ENCODE peak calls at places on chromosome X, in seven cellular contexts. One of them, this sample, is unnamed.

GRCh38 chrX:153494541-153495361 is at the start of gene BGN:
- DNase-seq in K562: peak; percentile 44
- DNase-seq in pancreas: no peak
- DNase-seq in breast epithelium: no peak
- DNase-seq in transverse colon: no peak
- DNase-seq in uterus: peak; percentile 62
- DNase-seq in aorta: peak; percentile 91
- DNase-seq in this sample: no peak

GRCh38 chrX:104712515-104712914 is 146.5 kb downstream of the IL1RAPL2 start:
- DNase-seq in breast epithelium: no peak
- DNase-seq in K562: no peak
- DNase-seq in pancreas: no peak
- DNase-seq in uterus: no peak
- DNase-seq in aorta: no peak
- DNase-seq in transverse colon: no peak
- DNase-seq in this sample: no peak

GRCh38 chrX:109519001-109519400 is 17.6 kb upstream of the NXT2 start:
- DNase-seq in uterus: no peak
- DNase-seq in K562: no peak
- DNase-seq in breast epithelium: no peak
- DNase-seq in aorta: no peak
- DNase-seq in transverse colon: no peak
- DNase-seq in pancreas: no peak
- DNase-seq in this sample: no peak

GRCh38 chrX:114675365-114675764 is 91.5 kb downstream of the HTR2C start:
- DNase-seq in pancreas: no peak
- DNase-seq in aorta: no peak
- DNase-seq in K562: no peak
- DNase-seq in uterus: no peak
- DNase-seq in breast epithelium: no peak
- DNase-seq in transverse colon: no peak
- DNase-seq in this sample: no peak

GRCh38 chrX:112424166-112424565 is 255.6 kb downstream of the LHFPL1 start:
- DNase-seq in aorta: no peak
- DNase-seq in uterus: no peak
- DNase-seq in breast epithelium: no peak
- DNase-seq in pancreas: no peak
- DNase-seq in K562: no peak
- DNase-seq in transverse colon: no peak
- DNase-seq in this sample: no peak

GRCh38 chrX:28120076-28120475 is 138.8 kb upstream of the DCAF8L1 start:
- DNase-seq in breast epithelium: no peak
- DNase-seq in transverse colon: no peak
- DNase-seq in K562: no peak
- DNase-seq in pancreas: no peak
- DNase-seq in aorta: no peak
- DNase-seq in uterus: no peak
- DNase-seq in this sample: no peak

GRCh38 chrX:19964017-19964710 is 26.7 kb downstream of the BCLAF3 start:
- DNase-seq in breast epithelium: no peak
- DNase-seq in uterus: no peak
- DNase-seq in transverse colon: no peak
- DNase-seq in K562: no peak
- DNase-seq in pancreas: no peak
- DNase-seq in aorta: no peak
- DNase-seq in this sample: no peak

GRCh38 chrX:134013092-134013497 is 27.7 kb upstream of the GPC3 start:
- DNase-seq in uterus: peak; percentile 28
- DNase-seq in transverse colon: no peak
- DNase-seq in aorta: no peak
- DNase-seq in K562: no peak
- DNase-seq in pancreas: no peak
- DNase-seq in breast epithelium: no peak
- DNase-seq in this sample: no peak

GRCh38 chrX:153580700-153581386 is 18.1 kb downstream of the CCNQ start:
- DNase-seq in breast epithelium: no peak
- DNase-seq in transverse colon: no peak
- DNase-seq in uterus: no peak
- DNase-seq in K562: peak; percentile 63
- DNase-seq in aorta: no peak
- DNase-seq in pancreas: no peak
- DNase-seq in this sample: no peak

GRCh38 chrX:133649659-133650058 is 234.4 kb upstream of the GPC4 start:
- DNase-seq in uterus: no peak
- DNase-seq in transverse colon: no peak
- DNase-seq in breast epithelium: no peak
- DNase-seq in pancreas: no peak
- DNase-seq in aorta: no peak
- DNase-seq in K562: no peak
- DNase-seq in this sample: no peak

GRCh38 chrX:46140272-46140671 is 404.9 kb downstream of the ZNF674 start:
- DNase-seq in pancreas: no peak
- DNase-seq in aorta: no peak
- DNase-seq in K562: no peak
- DNase-seq in breast epithelium: no peak
- DNase-seq in uterus: no peak
- DNase-seq in transverse colon: no peak
- DNase-seq in this sample: no peak

GRCh38 chrX:19129694-19130093 is 7.4 kb upstream of the ADGRG2 start:
- DNase-seq in K562: peak; percentile 9
- DNase-seq in aorta: no peak
- DNase-seq in breast epithelium: no peak
- DNase-seq in uterus: no peak
- DNase-seq in transverse colon: no peak
- DNase-seq in pancreas: no peak
- DNase-seq in this sample: no peak

GRCh38 chrX:2596050-2596449 is 95.0 kb upstream of the CD99 start:
- DNase-seq in breast epithelium: no peak
- DNase-seq in aorta: no peak
- DNase-seq in uterus: no peak
- DNase-seq in pancreas: no peak
- DNase-seq in transverse colon: no peak
- DNase-seq in K562: no peak
- DNase-seq in this sample: no peak

GRCh38 chrX:127519323-127519722 is 532.9 kb downstream of the ACTRT1 start:
- DNase-seq in uterus: no peak
- DNase-seq in breast epithelium: no peak
- DNase-seq in K562: no peak
- DNase-seq in pancreas: no peak
- DNase-seq in aorta: no peak
- DNase-seq in transverse colon: no peak
- DNase-seq in this sample: no peak

GRCh38 chrX:68841251-68842049 is 12.6 kb downstream of the EFNB1 start:
- DNase-seq in uterus: no peak
- DNase-seq in aorta: no peak
- DNase-seq in K562: no peak
- DNase-seq in pancreas: peak; percentile 65
- DNase-seq in transverse colon: peak; percentile 88
- DNase-seq in breast epithelium: no peak
- DNase-seq in this sample: no peak

GRCh38 chrX:100643943-100644587 is at the start of gene SRPX2:
- DNase-seq in aorta: no peak
- DNase-seq in pancreas: no peak
- DNase-seq in uterus: peak; percentile 74
- DNase-seq in transverse colon: peak; percentile 50
- DNase-seq in breast epithelium: no peak
- DNase-seq in K562: no peak
- DNase-seq in this sample: peak; percentile 42

GRCh38 chrX:49947778-49948177 is 25.4 kb downstream of the CLCN5 start:
- DNase-seq in uterus: no peak
- DNase-seq in transverse colon: no peak
- DNase-seq in K562: no peak
- DNase-seq in breast epithelium: no peak
- DNase-seq in pancreas: no peak
- DNase-seq in aorta: no peak
- DNase-seq in this sample: no peak

GRCh38 chrX:45801554-45801953 is 600.9 kb upstream of the DIPK2B start:
- DNase-seq in breast epithelium: no peak
- DNase-seq in uterus: no peak
- DNase-seq in pancreas: no peak
- DNase-seq in K562: no peak
- DNase-seq in transverse colon: no peak
- DNase-seq in aorta: no peak
- DNase-seq in this sample: no peak

GRCh38 chrX:149937881-149938426 is 337 bp downstream of the EOLA2 start:
- DNase-seq in uterus: peak; percentile 24
- DNase-seq in aorta: peak; percentile 79
- DNase-seq in K562: no peak
- DNase-seq in pancreas: peak; percentile 43
- DNase-seq in breast epithelium: no peak
- DNase-seq in transverse colon: peak; percentile 19
- DNase-seq in this sample: no peak

GRCh38 chrX:103704863-103705262 is 5.8 kb upstream of the TMEM31 start:
- DNase-seq in breast epithelium: no peak
- DNase-seq in K562: no peak
- DNase-seq in pancreas: no peak
- DNase-seq in uterus: no peak
- DNase-seq in aorta: no peak
- DNase-seq in transverse colon: no peak
- DNase-seq in this sample: no peak

GRCh38 chrX:48972214-48973164 is 845 bp upstream of the KCND1 start:
- DNase-seq in pancreas: no peak
- DNase-seq in breast epithelium: no peak
- DNase-seq in transverse colon: peak; percentile 42
- DNase-seq in K562: peak; percentile 67
- DNase-seq in uterus: peak; percentile 38
- DNase-seq in aorta: no peak
- DNase-seq in this sample: no peak

GRCh38 chrX:111318901-111319300 is 48.6 kb upstream of the CAPN6 start:
- DNase-seq in K562: no peak
- DNase-seq in uterus: no peak
- DNase-seq in aorta: no peak
- DNase-seq in transverse colon: no peak
- DNase-seq in pancreas: no peak
- DNase-seq in breast epithelium: no peak
- DNase-seq in this sample: no peak

GRCh38 chrX:111319451-111319850 is 49.2 kb upstream of the CAPN6 start:
- DNase-seq in uterus: no peak
- DNase-seq in transverse colon: no peak
- DNase-seq in breast epithelium: no peak
- DNase-seq in K562: no peak
- DNase-seq in aorta: no peak
- DNase-seq in pancreas: no peak
- DNase-seq in this sample: no peak

DNA sequence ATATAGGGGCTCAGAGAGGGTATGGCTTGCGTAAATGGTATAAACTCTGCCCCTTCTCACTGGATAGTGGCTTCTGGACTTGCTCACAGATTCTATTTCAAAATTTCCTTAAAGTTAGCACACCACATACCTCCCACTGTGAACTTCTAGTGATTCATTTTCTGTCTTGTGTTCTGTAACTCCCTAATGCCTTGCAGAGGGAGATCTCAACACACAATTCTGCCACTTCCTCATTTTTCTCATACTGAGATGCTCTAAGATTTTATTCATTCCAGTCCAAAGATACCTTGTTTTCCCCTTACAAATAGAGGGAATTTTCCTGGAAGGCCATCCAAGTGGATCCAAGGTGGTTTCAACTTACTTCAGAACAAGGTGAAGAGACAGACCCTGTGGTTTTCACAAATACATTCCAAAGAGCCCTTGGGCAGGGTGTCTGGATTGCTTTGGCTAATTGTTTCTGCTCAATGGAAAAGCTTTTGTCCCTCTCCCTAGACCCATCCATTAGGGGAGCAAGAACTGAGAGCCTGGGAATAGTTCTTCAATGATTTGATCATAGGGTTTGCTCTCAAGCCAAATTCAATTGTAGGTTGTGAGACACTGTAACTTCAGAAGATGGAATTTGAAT is 52.1 kb upstream of the CAPN6 start:
- DNase-seq in transverse colon: no peak
- DNase-seq in uterus: no peak
- DNase-seq in K562: no peak
- DNase-seq in aorta: no peak
- DNase-seq in breast epithelium: no peak
- DNase-seq in pancreas: no peak
- DNase-seq in this sample: no peak
- H3K4me3 ChIP-seq in transverse colon: no peak overlapping the region
- H3K4me3 ChIP-seq in uterus: no peak overlapping the region
- H3K4me3 ChIP-seq in K562: no peak overlapping the region
- H3K4me3 ChIP-seq in aorta: no peak overlapping the region
- H3K4me3 ChIP-seq in breast epithelium: no peak overlapping the region
- H3K4me3 ChIP-seq in pancreas: no peak overlapping the region
- H3K4me3 ChIP-seq in this sample: no peak overlapping the region

GRCh38 chrX:40145001-40145631 is 47.4 kb upstream of the BCOR start:
- DNase-seq in transverse colon: no peak
- DNase-seq in breast epithelium: no peak
- DNase-seq in aorta: no peak
- DNase-seq in pancreas: no peak
- DNase-seq in K562: no peak
- DNase-seq in uterus: no peak
- DNase-seq in this sample: no peak
- H3K4me1 ChIP-seq in transverse colon: no peaks in the 10 kb centered on the region
- H3K4me1 ChIP-seq in breast epithelium: peaks cover 4% of the 10 kb centered on the region
- H3K4me1 ChIP-seq in aorta: no peaks in the 10 kb centered on the region
- H3K4me1 ChIP-seq in pancreas: no peaks in the 10 kb centered on the region
- H3K4me1 ChIP-seq in K562: peaks cover 60% of the 10 kb centered on the region
- H3K4me1 ChIP-seq in uterus: no peaks in the 10 kb centered on the region
- H3K4me1 ChIP-seq in this sample: peaks cover 19% of the 10 kb centered on the region

DNA sequence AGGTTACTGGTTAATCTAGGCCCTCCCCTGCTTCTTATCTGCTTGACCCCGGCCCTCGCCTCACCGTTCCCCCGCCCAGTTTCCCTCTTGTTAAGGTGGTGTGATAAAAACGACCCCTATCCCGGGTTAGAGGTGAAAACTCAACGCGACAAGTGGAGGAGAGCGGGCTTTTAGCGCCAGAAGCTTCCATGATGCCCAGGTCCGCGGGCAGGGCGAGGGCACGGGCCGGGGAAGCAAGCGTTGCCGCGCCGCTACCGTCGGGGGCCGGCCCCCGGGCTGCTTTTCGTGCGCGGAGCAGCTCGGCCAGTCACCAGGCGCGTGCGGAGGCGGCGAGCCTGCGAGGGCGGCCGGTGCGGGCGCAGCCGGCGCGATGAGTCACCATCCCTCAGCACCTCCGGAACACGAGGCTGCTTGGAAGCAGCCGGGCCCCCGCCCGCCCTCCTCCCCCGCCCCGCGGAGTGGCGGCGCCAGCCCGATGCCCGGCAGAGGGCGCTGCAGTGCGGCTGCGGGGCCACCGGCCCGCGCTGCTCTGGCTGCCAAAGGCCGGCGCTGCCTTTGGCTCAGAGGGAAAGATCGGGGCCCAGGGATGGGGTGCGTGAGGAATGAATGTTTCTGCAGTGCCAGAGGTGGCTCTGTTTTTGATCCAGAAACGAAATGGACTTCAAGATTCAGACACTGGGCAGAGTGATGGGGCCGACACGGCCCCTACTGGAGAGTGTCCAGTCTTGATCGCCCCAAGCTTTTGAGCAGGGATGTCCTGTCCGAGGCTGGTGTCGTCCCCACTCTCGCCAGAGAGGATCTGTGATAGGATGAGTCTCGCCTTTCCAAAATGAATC is 107.8 kb downstream of the NHSL2 start:
- DNase-seq in pancreas: peak; percentile 75
- DNase-seq in aorta: peak; percentile 95
- DNase-seq in breast epithelium: peak; percentile 81
- DNase-seq in transverse colon: peak; percentile 84
- DNase-seq in K562: peak; percentile 92
- DNase-seq in uterus: peak; percentile 87
- DNase-seq in this sample: peak; percentile 70
- H3K27ac ChIP-seq in pancreas: no peak overlapping the region
- H3K27ac ChIP-seq in aorta: no peak overlapping the region
- H3K27ac ChIP-seq in breast epithelium: peak overlapping the region; percentile 39
- H3K27ac ChIP-seq in transverse colon: peak overlapping the region; percentile 68
- H3K27ac ChIP-seq in K562: no peak overlapping the region
- H3K27ac ChIP-seq in uterus: peak overlapping the region; percentile 64
- H3K27ac ChIP-seq in this sample: peak overlapping the region; percentile 59

GRCh38 chrX:154761977-154762528 is 611 bp upstream of the DKC1 start:
- DNase-seq in uterus: no peak
- DNase-seq in K562: no peak
- DNase-seq in transverse colon: peak; percentile 34
- DNase-seq in pancreas: no peak
- DNase-seq in breast epithelium: no peak
- DNase-seq in aorta: no peak
- DNase-seq in this sample: peak; percentile 12
- H3K4me3 ChIP-seq in uterus: peak overlapping the region; percentile 16
- H3K4me3 ChIP-seq in K562: peak overlapping the region; percentile 80
- H3K4me3 ChIP-seq in transverse colon: peak overlapping the region; percentile 68
- H3K4me3 ChIP-seq in pancreas: peak overlapping the region; percentile 7
- H3K4me3 ChIP-seq in breast epithelium: peak overlapping the region; percentile 78
- H3K4me3 ChIP-seq in aorta: no peak overlapping the region
- H3K4me3 ChIP-seq in this sample: peak overlapping the region; percentile 66

This sample was measured in gastrocnemius medialis.